ENCODE peak calls at places on chromosomes 4 and X, in six cellular contexts. O, E, P, J, Z and Y are unnamed samples.

GRCh38 chrX:83819304-83819703 is 41.6 kb upstream of the CYLC1 start:
- DNase-seq in O (no peak), J (no peak), P (no peak), E (no peak), Z (no peak), Y (no peak)

GRCh38 chrX:2965965-2966364 is 36.8 kb upstream of the ARSD start:
- DNase-seq in J (no peak), O (no peak), P (no peak), E (no peak), Z (no peak), Y (no peak)

GRCh38 chr4:128320656-128321055 is 33.0 kb upstream of the PGRMC2 start:
- DNase-seq in E (no peak), Z (peak), J (no peak), O (no peak), P (no peak), Y (no peak)

GRCh38 chrX:98481636-98482035 is 1597.9 kb downstream of the RPA4 start:
- DNase-seq in Z (no peak), E (no peak), J (no peak), P (no peak), O (no peak), Y (no peak)

GRCh38 chr4:16120720-16121119 is 36.9 kb upstream of the PROM1 start:
- DNase-seq in J (no peak), O (no peak), Z (peak), E (no peak), P (no peak), Y (no peak)

GRCh38 chrX:136168929-136169735 is 21.8 kb downstream of the FHL1 start:
- DNase-seq in E (peak), P (peak), O (no peak), Z (peak), J (no peak), Y (peak)

GRCh38 chr4:6892190-6892908 is 17.3 kb upstream of the TBC1D14 start:
- DNase-seq in J (no peak), P (no peak), O (no peak), Z (peak), E (peak), Y (peak)

GRCh38 chr4:7595883-7596535 is 161.3 kb upstream of the PSAPL1 start:
- DNase-seq in J (no peak), P (no peak), E (no peak), Z (no peak), O (no peak), Y (peak)

GRCh38 chr4:32789026-32789608 is 2068.9 kb downstream of the PCDH7 start:
- DNase-seq in O (no peak), J (no peak), E (no peak), P (peak), Z (no peak), Y (peak)

GRCh38 chr4:79820427-79820826 is 252.6 kb downstream of the ANTXR2 start:
- DNase-seq in P (no peak), Z (no peak), O (no peak), E (no peak), J (no peak), Y (no peak)

GRCh38 chr4:86977621-86978184 is 42.9 kb downstream of the AFF1 start:
- DNase-seq in P (no peak), J (no peak), Z (peak), E (peak), O (no peak), Y (peak)

GRCh38 chr4:69823481-69824186 is 36.3 kb downstream of the SULT1E1 start:
- DNase-seq in J (peak), O (no peak), P (no peak), Z (no peak), E (peak), Y (no peak)

GRCh38 chrX:103918050-103918449 is 44.4 kb upstream of the TMSB15B start:
- DNase-seq in P (peak), E (peak), O (no peak), Z (peak), J (peak), Y (peak)

GRCh38 chr4:183130328-183131155 is 31.5 kb downstream of the WWC2 start:
- DNase-seq in Z (peak), J (no peak), P (no peak), E (no peak), O (no peak), Y (peak)

GRCh38 chr4:163331629-163332360 is 601 bp downstream of the NPY1R start:
- DNase-seq in J (peak), P (no peak), O (no peak), Z (peak), E (peak), Y (peak)

GRCh38 chrX:23694606-23695005 is 27.3 kb downstream of the PRDX4 start:
- DNase-seq in Z (peak), P (peak), O (no peak), E (peak), J (peak), Y (peak)